ENCODE peak calls at places on chromosomes 3 and 15, in ten cellular contexts. Y, N, O, S, E, L, C, X, B and Q are unnamed samples.

GRCh38 chr15:29035571-29036285 is 150.0 kb downstream of the APBA2 start:
- DNase-seq in Y (no peak), N (no peak), O (no peak), S (no peak), E (no peak), L (no peak), C (no peak), X (no peak), B (no peak), Q (no peak)

GRCh38 chr3:32937331-32937730 is 14.1 kb upstream of the CCR4 start:
- DNase-seq in Y (no peak), N (no peak), O (no peak), S (peak; percentile 20), E (no peak), L (no peak), C (no peak), X (no peak), B (no peak), Q (no peak)

GRCh38 chr15:69902414-69903062 is 195.2 kb downstream of the TLE3 start:
- DNase-seq in Y (no peak), N (no peak), O (no peak), S (no peak), E (no peak), L (no peak), C (no peak), X (no peak), B (no peak), Q (no peak)

GRCh38 chr15:88071141-88071540 is 185.4 kb downstream of the NTRK3 start:
- DNase-seq in Y (no peak), N (no peak), O (no peak), S (no peak), E (no peak), L (no peak), C (no peak), X (no peak), B (no peak), Q (no peak)

GRCh38 chr15:69377137-69377536 is 37.0 kb upstream of the KIF23 start:
- DNase-seq in Y (no peak), N (no peak), O (no peak), S (no peak), E (no peak), L (no peak), C (no peak), X (no peak), B (no peak), Q (no peak)

GRCh38 chr15:40367673-40368611 is 9.9 kb downstream of the DISP2 start:
- DNase-seq in Y (peak; percentile 90), N (peak; percentile 82), O (peak; percentile 92), S (peak; percentile 93), E (no peak), L (peak; percentile 74), C (peak; percentile 86), X (peak; percentile 75), B (peak; percentile 83), Q (peak; percentile 74)

GRCh38 chr15:37217567-37217966 is 117.2 kb upstream of the MEIS2 start:
- DNase-seq in Y (peak; percentile 83), N (no peak), O (peak; percentile 4), S (no peak), E (no peak), L (no peak), C (no peak), X (no peak), B (no peak), Q (no peak)

GRCh38 chr3:181683563-181683962 is 28.2 kb upstream of the SOX2 start:
- DNase-seq in Y (no peak), N (no peak), O (no peak), S (no peak), E (no peak), L (no peak), C (no peak), X (no peak), B (no peak), Q (no peak)

GRCh38 chr15:41332788-41333527 is at the start of gene NUSAP1:
- DNase-seq in Y (no peak), N (no peak), O (no peak), S (no peak), E (no peak), L (no peak), C (no peak), X (no peak), B (no peak), Q (no peak)

GRCh38 chr3:127735767-127736693 is 63.3 kb downstream of the ABTB1 start:
- DNase-seq in Y (no peak), N (no peak), O (peak; percentile 73), S (peak; percentile 81), E (peak; percentile 42), L (no peak), C (peak; percentile 76), X (no peak), B (peak; percentile 31), Q (peak; percentile 20)

GRCh38 chr15:74863239-74864056 is 9.7 kb downstream of the SCAMP2 start:
- DNase-seq in Y (no peak), N (no peak), O (peak; percentile 68), S (no peak), E (no peak), L (no peak), C (no peak), X (no peak), B (no peak), Q (no peak)

GRCh38 chr3:45026038-45026437 is at the start of gene CLEC3B:
- DNase-seq in Y (no peak), N (no peak), O (no peak), S (peak; percentile 85), E (no peak), L (no peak), C (no peak), X (no peak), B (no peak), Q (no peak)

GRCh38 chr3:97820780-97821179 is 1.0 kb upstream of the CRYBG3 start:
- DNase-seq in Y (no peak), N (no peak), O (no peak), S (no peak), E (no peak), L (no peak), C (no peak), X (no peak), B (no peak), Q (no peak)

GRCh38 chr15:55861115-55861514 is 118.2 kb upstream of the PRTG start:
- DNase-seq in Y (no peak), N (no peak), O (no peak), S (no peak), E (no peak), L (no peak), C (no peak), X (no peak), B (no peak), Q (no peak)

GRCh38 chr15:73375755-73376305 is 7.1 kb upstream of the HCN4 start:
- DNase-seq in Y (no peak), N (no peak), O (no peak), S (no peak), E (no peak), L (no peak), C (no peak), X (no peak), B (no peak), Q (no peak)

GRCh38 chr15:49902791-49903481 is 216.1 kb downstream of the ATP8B4 start:
- DNase-seq in Y (no peak), N (no peak), O (no peak), S (peak; percentile 92), E (no peak), L (no peak), C (no peak), X (peak; percentile 44), B (no peak), Q (peak; percentile 96)

GRCh38 chr3:51974963-51975856 is at the start of gene ABHD14A:
- DNase-seq in Y (peak; percentile 93), N (peak; percentile 54), O (peak; percentile 77), S (peak; percentile 74), E (no peak), L (peak; percentile 76), C (peak; percentile 87), X (peak; percentile 79), B (peak; percentile 70), Q (peak; percentile 36)

GRCh38 chr15:64151727-64152506 is at the start of gene SNX22:
- DNase-seq in Y (no peak), N (no peak), O (peak; percentile 13), S (no peak), E (no peak), L (no peak), C (peak; percentile 71), X (no peak), B (peak; percentile 40), Q (no peak)

GRCh38 chr3:100297784-100298183 is 36.8 kb upstream of the NIT2 start:
- DNase-seq in Y (no peak), N (no peak), O (peak; percentile 58), S (no peak), E (no peak), L (no peak), C (no peak), X (no peak), B (no peak), Q (no peak)

GRCh38 chr3:73432723-73433032 is 192.1 kb downstream of the PDZRN3 start:
- DNase-seq in Y (no peak), N (no peak), O (no peak), S (no peak), E (no peak), L (no peak), C (no peak), X (no peak), B (no peak), Q (no peak)

GRCh38 chr15:92968926-92969664 is 69.0 kb downstream of the CHD2 start:
- DNase-seq in Y (no peak), N (no peak), O (no peak), S (peak; percentile 24), E (no peak), L (no peak), C (no peak), X (no peak), B (no peak), Q (no peak)

GRCh38 chr3:111252795-111253194 is 181.2 kb downstream of the NECTIN3 start:
- DNase-seq in Y (no peak), N (no peak), O (peak; percentile 67), S (peak; percentile 57), E (peak; percentile 13), L (no peak), C (no peak), X (peak; percentile 44), B (no peak), Q (peak; percentile 37)

GRCh38 chr3:9448643-9449042 is 51.2 kb downstream of the SETD5 start:
- DNase-seq in Y (no peak), N (no peak), O (no peak), S (no peak), E (no peak), L (no peak), C (no peak), X (no peak), B (no peak), Q (peak; percentile 67)